ENCODE peak calls at places on chromosomes 12 and 14, in eight cellular contexts. One of them, this sample, is unnamed.

GRCh38 chr14:78401866-78402265 is 231.7 kb downstream of the NRXN3 start:
- DNase-seq in HTR-8/SVneo: no peak
- DNase-seq in T-helper 2 cell: no peak
- DNase-seq in IMR-90: no peak
- DNase-seq in kidney: no peak
- DNase-seq in iPS-NIHi11: no peak
- DNase-seq in H54: no peak
- DNase-seq in NCI-H2171: no peak
- DNase-seq in this sample: no peak

GRCh38 chr12:71157601-71158233 is at the start of gene TSPAN8:
- DNase-seq in IMR-90: no peak
- DNase-seq in T-helper 2 cell: no peak
- DNase-seq in iPS-NIHi11: no peak
- DNase-seq in HTR-8/SVneo: no peak
- DNase-seq in H54: no peak
- DNase-seq in NCI-H2171: no peak
- DNase-seq in kidney: no peak
- DNase-seq in this sample: no peak

GRCh38 chr12:30902001-30902400 is 24.5 kb upstream of the TSPAN11 start:
- DNase-seq in IMR-90: no peak
- DNase-seq in T-helper 2 cell: no peak
- DNase-seq in NCI-H2171: no peak
- DNase-seq in H54: no peak
- DNase-seq in iPS-NIHi11: no peak
- DNase-seq in kidney: no peak
- DNase-seq in HTR-8/SVneo: no peak
- DNase-seq in this sample: peak

GRCh38 chr14:73935666-73936065 is 14.2 kb downstream of the FAM161B start:
- DNase-seq in kidney: no peak
- DNase-seq in NCI-H2171: peak
- DNase-seq in HTR-8/SVneo: peak
- DNase-seq in H54: no peak
- DNase-seq in T-helper 2 cell: no peak
- DNase-seq in iPS-NIHi11: peak
- DNase-seq in IMR-90: no peak
- DNase-seq in this sample: no peak

GRCh38 chr12:8780389-8780788 is 42.0 kb upstream of the A2ML1 start:
- DNase-seq in HTR-8/SVneo: peak
- DNase-seq in H54: no peak
- DNase-seq in T-helper 2 cell: peak
- DNase-seq in kidney: no peak
- DNase-seq in NCI-H2171: no peak
- DNase-seq in iPS-NIHi11: peak
- DNase-seq in IMR-90: peak
- DNase-seq in this sample: peak

GRCh38 chr12:84874125-84874824 is 38.3 kb downstream of the SLC6A15 start:
- DNase-seq in T-helper 2 cell: peak
- DNase-seq in NCI-H2171: peak
- DNase-seq in HTR-8/SVneo: peak
- DNase-seq in H54: no peak
- DNase-seq in iPS-NIHi11: peak
- DNase-seq in kidney: no peak
- DNase-seq in IMR-90: peak
- DNase-seq in this sample: peak

GRCh38 chr14:54564071-54564798 is 2.7 kb upstream of the SAMD4A start:
- DNase-seq in NCI-H2171: peak
- DNase-seq in HTR-8/SVneo: peak
- DNase-seq in T-helper 2 cell: peak
- DNase-seq in kidney: no peak
- DNase-seq in IMR-90: peak
- DNase-seq in iPS-NIHi11: no peak
- DNase-seq in H54: no peak
- DNase-seq in this sample: peak

GRCh38 chr12:105487961-105488360 is 157.5 kb downstream of the C12orf75 start:
- DNase-seq in IMR-90: no peak
- DNase-seq in T-helper 2 cell: no peak
- DNase-seq in NCI-H2171: no peak
- DNase-seq in kidney: no peak
- DNase-seq in iPS-NIHi11: no peak
- DNase-seq in HTR-8/SVneo: no peak
- DNase-seq in H54: no peak
- DNase-seq in this sample: no peak

GRCh38 chr12:7108042-7108927 is 729 bp downstream of the C1RL start:
- DNase-seq in IMR-90: peak
- DNase-seq in HTR-8/SVneo: peak
- DNase-seq in iPS-NIHi11: peak
- DNase-seq in H54: peak
- DNase-seq in T-helper 2 cell: peak
- DNase-seq in NCI-H2171: peak
- DNase-seq in kidney: peak
- DNase-seq in this sample: peak

GRCh38 chr12:64625243-64626077 is 15.2 kb downstream of the RASSF3 start:
- DNase-seq in H54: no peak
- DNase-seq in HTR-8/SVneo: no peak
- DNase-seq in IMR-90: peak
- DNase-seq in NCI-H2171: no peak
- DNase-seq in iPS-NIHi11: no peak
- DNase-seq in T-helper 2 cell: peak
- DNase-seq in kidney: peak
- DNase-seq in this sample: peak

GRCh38 chr12:96218989-96219678 is 25.0 kb downstream of the ELK3 start:
- DNase-seq in iPS-NIHi11: no peak
- DNase-seq in IMR-90: no peak
- DNase-seq in NCI-H2171: peak
- DNase-seq in HTR-8/SVneo: no peak
- DNase-seq in T-helper 2 cell: no peak
- DNase-seq in H54: no peak
- DNase-seq in kidney: no peak
- DNase-seq in this sample: no peak

GRCh38 chr12:67710582-67710981 is 62.0 kb downstream of the DYRK2 start:
- DNase-seq in H54: peak
- DNase-seq in iPS-NIHi11: no peak
- DNase-seq in kidney: no peak
- DNase-seq in NCI-H2171: no peak
- DNase-seq in IMR-90: peak
- DNase-seq in HTR-8/SVneo: no peak
- DNase-seq in T-helper 2 cell: no peak
- DNase-seq in this sample: peak

GRCh38 chr12:91852646-91853045 is 293.0 kb downstream of the BTG1 start:
- DNase-seq in kidney: no peak
- DNase-seq in IMR-90: no peak
- DNase-seq in HTR-8/SVneo: no peak
- DNase-seq in H54: no peak
- DNase-seq in T-helper 2 cell: no peak
- DNase-seq in iPS-NIHi11: no peak
- DNase-seq in NCI-H2171: no peak
- DNase-seq in this sample: peak

GRCh38 chr12:51323966-51324895 is at the start of gene BIN2:
- DNase-seq in kidney: peak
- DNase-seq in IMR-90: no peak
- DNase-seq in HTR-8/SVneo: no peak
- DNase-seq in H54: no peak
- DNase-seq in T-helper 2 cell: peak
- DNase-seq in NCI-H2171: no peak
- DNase-seq in iPS-NIHi11: no peak
- DNase-seq in this sample: no peak

GRCh38 chr12:75812341-75813018 is 219.1 kb downstream of the PHLDA1 start:
- DNase-seq in iPS-NIHi11: peak
- DNase-seq in T-helper 2 cell: peak
- DNase-seq in IMR-90: peak
- DNase-seq in kidney: no peak
- DNase-seq in NCI-H2171: peak
- DNase-seq in HTR-8/SVneo: no peak
- DNase-seq in H54: no peak
- DNase-seq in this sample: peak

GRCh38 chr12:66107451-66107915 is 23.1 kb downstream of the LLPH start:
- DNase-seq in iPS-NIHi11: peak
- DNase-seq in HTR-8/SVneo: peak
- DNase-seq in NCI-H2171: peak
- DNase-seq in H54: peak
- DNase-seq in T-helper 2 cell: peak
- DNase-seq in kidney: no peak
- DNase-seq in IMR-90: peak
- DNase-seq in this sample: peak

GRCh38 chr14:53516261-53516774 is 363.2 kb upstream of the DDHD1 start:
- DNase-seq in T-helper 2 cell: peak
- DNase-seq in kidney: no peak
- DNase-seq in H54: no peak
- DNase-seq in NCI-H2171: no peak
- DNase-seq in IMR-90: peak
- DNase-seq in iPS-NIHi11: no peak
- DNase-seq in HTR-8/SVneo: no peak
- DNase-seq in this sample: peak

GRCh38 chr14:31060253-31060875 is 34.2 kb upstream of the STRN3 start:
- DNase-seq in kidney: no peak
- DNase-seq in H54: no peak
- DNase-seq in iPS-NIHi11: peak
- DNase-seq in NCI-H2171: no peak
- DNase-seq in HTR-8/SVneo: no peak
- DNase-seq in IMR-90: no peak
- DNase-seq in T-helper 2 cell: no peak
- DNase-seq in this sample: no peak

GRCh38 chr12:51430196-51430895 is 5.7 kb downstream of the SLC4A8 start:
- DNase-seq in iPS-NIHi11: no peak
- DNase-seq in IMR-90: no peak
- DNase-seq in NCI-H2171: no peak
- DNase-seq in H54: no peak
- DNase-seq in HTR-8/SVneo: no peak
- DNase-seq in kidney: no peak
- DNase-seq in T-helper 2 cell: no peak
- DNase-seq in this sample: no peak

GRCh38 chr14:34649344-34649743 is 19.4 kb upstream of the SNX6 start:
- DNase-seq in T-helper 2 cell: no peak
- DNase-seq in IMR-90: peak
- DNase-seq in HTR-8/SVneo: peak
- DNase-seq in H54: peak
- DNase-seq in kidney: no peak
- DNase-seq in iPS-NIHi11: no peak
- DNase-seq in NCI-H2171: no peak
- DNase-seq in this sample: peak

GRCh38 chr14:33207467-33208015 is 268.9 kb downstream of the NPAS3 start:
- DNase-seq in HTR-8/SVneo: no peak
- DNase-seq in H54: no peak
- DNase-seq in iPS-NIHi11: no peak
- DNase-seq in IMR-90: no peak
- DNase-seq in T-helper 2 cell: no peak
- DNase-seq in kidney: no peak
- DNase-seq in NCI-H2171: no peak
- DNase-seq in this sample: no peak

GRCh38 chr12:122009741-122010140 is 11.9 kb upstream of the BCL7A start:
- DNase-seq in IMR-90: no peak
- DNase-seq in H54: no peak
- DNase-seq in T-helper 2 cell: no peak
- DNase-seq in kidney: peak
- DNase-seq in HTR-8/SVneo: no peak
- DNase-seq in NCI-H2171: no peak
- DNase-seq in iPS-NIHi11: no peak
- DNase-seq in this sample: no peak